ENCODE peak calls at places on chromosomes 11 and 22, in six cellular contexts. One of them, this sample, is unnamed.

GRCh38 chr11:123578778-123579481 is 75.5 kb downstream of the SCN3B start:
- DNase-seq in GM12892: no peak
- DNase-seq in NCI-H510A treated with DMSO at 0.1 percent for 48 hours: no peak
- DNase-seq in activated CD8-positive, alpha-beta memory T cell treated with anti-CD3 and anti-CD28 coated beads, Interleukin-2, amount 50 U/mL, for 48 hours: no peak
- DNase-seq in AG04449: no peak
- DNase-seq in GDM1: no peak
- DNase-seq in this sample: no peak

GRCh38 chr11:121810291-121810690 is 305.7 kb downstream of the BLID start:
- DNase-seq in GM12892: no peak
- DNase-seq in NCI-H510A treated with DMSO at 0.1 percent for 48 hours: no peak
- DNase-seq in activated CD8-positive, alpha-beta memory T cell treated with anti-CD3 and anti-CD28 coated beads, Interleukin-2, amount 50 U/mL, for 48 hours: no peak
- DNase-seq in AG04449: peak
- DNase-seq in GDM1: no peak
- DNase-seq in this sample: no peak

GRCh38 chr22:46063861-46064235 is 86.5 kb upstream of the PPARA start:
- DNase-seq in GM12892: no peak
- DNase-seq in NCI-H510A treated with DMSO at 0.1 percent for 48 hours: peak
- DNase-seq in activated CD8-positive, alpha-beta memory T cell treated with anti-CD3 and anti-CD28 coated beads, Interleukin-2, amount 50 U/mL, for 48 hours: no peak
- DNase-seq in AG04449: no peak
- DNase-seq in GDM1: no peak
- DNase-seq in this sample: no peak

GRCh38 chr11:47607380-47607779 is 13.2 kb upstream of the C1QTNF4 start:
- DNase-seq in GM12892: no peak
- DNase-seq in NCI-H510A treated with DMSO at 0.1 percent for 48 hours: no peak
- DNase-seq in activated CD8-positive, alpha-beta memory T cell treated with anti-CD3 and anti-CD28 coated beads, Interleukin-2, amount 50 U/mL, for 48 hours: no peak
- DNase-seq in AG04449: peak
- DNase-seq in GDM1: no peak
- DNase-seq in this sample: no peak

GRCh38 chr22:50621491-50621880 is 6.5 kb downstream of the ARSA start:
- DNase-seq in GM12892: peak
- DNase-seq in NCI-H510A treated with DMSO at 0.1 percent for 48 hours: no peak
- DNase-seq in activated CD8-positive, alpha-beta memory T cell treated with anti-CD3 and anti-CD28 coated beads, Interleukin-2, amount 50 U/mL, for 48 hours: peak
- DNase-seq in AG04449: no peak
- DNase-seq in GDM1: peak
- DNase-seq in this sample: peak

GRCh38 chr11:2799881-2800654 is 85.5 kb downstream of the CDKN1C start:
- DNase-seq in GM12892: no peak
- DNase-seq in NCI-H510A treated with DMSO at 0.1 percent for 48 hours: no peak
- DNase-seq in activated CD8-positive, alpha-beta memory T cell treated with anti-CD3 and anti-CD28 coated beads, Interleukin-2, amount 50 U/mL, for 48 hours: no peak
- DNase-seq in AG04449: no peak
- DNase-seq in GDM1: no peak
- DNase-seq in this sample: no peak

GRCh38 chr22:45692549-45692948 is 20.9 kb downstream of the ATXN10 start:
- DNase-seq in GM12892: no peak
- DNase-seq in NCI-H510A treated with DMSO at 0.1 percent for 48 hours: no peak
- DNase-seq in activated CD8-positive, alpha-beta memory T cell treated with anti-CD3 and anti-CD28 coated beads, Interleukin-2, amount 50 U/mL, for 48 hours: no peak
- DNase-seq in AG04449: no peak
- DNase-seq in GDM1: no peak
- DNase-seq in this sample: no peak

GRCh38 chr22:38243007-38243775 is 29.6 kb downstream of the TMEM184B start:
- DNase-seq in GM12892: no peak
- DNase-seq in NCI-H510A treated with DMSO at 0.1 percent for 48 hours: peak
- DNase-seq in activated CD8-positive, alpha-beta memory T cell treated with anti-CD3 and anti-CD28 coated beads, Interleukin-2, amount 50 U/mL, for 48 hours: no peak
- DNase-seq in AG04449: no peak
- DNase-seq in GDM1: no peak
- DNase-seq in this sample: no peak

GRCh38 chr11:40602866-40603578 is 856.4 kb downstream of the LRRC4C start:
- DNase-seq in GM12892: no peak
- DNase-seq in NCI-H510A treated with DMSO at 0.1 percent for 48 hours: no peak
- DNase-seq in activated CD8-positive, alpha-beta memory T cell treated with anti-CD3 and anti-CD28 coated beads, Interleukin-2, amount 50 U/mL, for 48 hours: no peak
- DNase-seq in AG04449: no peak
- DNase-seq in GDM1: no peak
- DNase-seq in this sample: no peak

GRCh38 chr11:8870461-8871282 is 40.3 kb upstream of the AKIP1 start:
- DNase-seq in GM12892: peak
- DNase-seq in NCI-H510A treated with DMSO at 0.1 percent for 48 hours: peak
- DNase-seq in activated CD8-positive, alpha-beta memory T cell treated with anti-CD3 and anti-CD28 coated beads, Interleukin-2, amount 50 U/mL, for 48 hours: peak
- DNase-seq in AG04449: no peak
- DNase-seq in GDM1: no peak
- DNase-seq in this sample: no peak

GRCh38 chr22:34858026-34858425 is 207.9 kb upstream of the ISX start:
- DNase-seq in GM12892: no peak
- DNase-seq in NCI-H510A treated with DMSO at 0.1 percent for 48 hours: no peak
- DNase-seq in activated CD8-positive, alpha-beta memory T cell treated with anti-CD3 and anti-CD28 coated beads, Interleukin-2, amount 50 U/mL, for 48 hours: no peak
- DNase-seq in AG04449: no peak
- DNase-seq in GDM1: no peak
- DNase-seq in this sample: no peak

GRCh38 chr22:32992821-32993220 is 65.4 kb downstream of the SYN3 start:
- DNase-seq in GM12892: no peak
- DNase-seq in NCI-H510A treated with DMSO at 0.1 percent for 48 hours: no peak
- DNase-seq in activated CD8-positive, alpha-beta memory T cell treated with anti-CD3 and anti-CD28 coated beads, Interleukin-2, amount 50 U/mL, for 48 hours: no peak
- DNase-seq in AG04449: no peak
- DNase-seq in GDM1: no peak
- DNase-seq in this sample: no peak

GRCh38 chr11:113261709-113262475 is 52.5 kb upstream of the TTC12 start:
- DNase-seq in GM12892: no peak
- DNase-seq in NCI-H510A treated with DMSO at 0.1 percent for 48 hours: no peak
- DNase-seq in activated CD8-positive, alpha-beta memory T cell treated with anti-CD3 and anti-CD28 coated beads, Interleukin-2, amount 50 U/mL, for 48 hours: no peak
- DNase-seq in AG04449: no peak
- DNase-seq in GDM1: no peak
- DNase-seq in this sample: no peak

GRCh38 chr22:27686534-27686933 is 115.0 kb downstream of the MN1 start:
- DNase-seq in GM12892: no peak
- DNase-seq in NCI-H510A treated with DMSO at 0.1 percent for 48 hours: no peak
- DNase-seq in activated CD8-positive, alpha-beta memory T cell treated with anti-CD3 and anti-CD28 coated beads, Interleukin-2, amount 50 U/mL, for 48 hours: no peak
- DNase-seq in AG04449: no peak
- DNase-seq in GDM1: no peak
- DNase-seq in this sample: no peak

GRCh38 chr11:111417011-111417765 is 38.1 kb upstream of the POU2AF1 start:
- DNase-seq in GM12892: no peak
- DNase-seq in NCI-H510A treated with DMSO at 0.1 percent for 48 hours: peak
- DNase-seq in activated CD8-positive, alpha-beta memory T cell treated with anti-CD3 and anti-CD28 coated beads, Interleukin-2, amount 50 U/mL, for 48 hours: no peak
- DNase-seq in AG04449: no peak
- DNase-seq in GDM1: peak
- DNase-seq in this sample: no peak

GRCh38 chr22:36734171-36735058 is 30.9 kb upstream of the CACNG2 start:
- DNase-seq in GM12892: no peak
- DNase-seq in NCI-H510A treated with DMSO at 0.1 percent for 48 hours: no peak
- DNase-seq in activated CD8-positive, alpha-beta memory T cell treated with anti-CD3 and anti-CD28 coated beads, Interleukin-2, amount 50 U/mL, for 48 hours: no peak
- DNase-seq in AG04449: no peak
- DNase-seq in GDM1: no peak
- DNase-seq in this sample: no peak

This sample was measured in activated T-helper 2 cell treated with anti-CD3 and anti-CD28 coated beads, Interferon-gamma antibody, Interleukin-2, Interleukin-4, amounts not matched to agents 10 μg/mL and 5 μg/mL and 100 μg/mL, durations not matched to agents 14 hours and 24 hours and 36 hours.